ENCODE peak calls at places on chromosome 21, in six cellular contexts. L is kidney, E is uterus, M is hepatocyte, Z is left lung, H is psoas muscle. S is an unnamed sample. For H3K4me1, H3K9me3 and H3K36me3, the result is how much of the 10 kb centered on the place peaks cover.

GRCh38 chr21:14050121-14050520 is 160.6 kb downstream of the LIPI start:
- DNase-seq in M (no peak), H (no peak), Z (no peak), E (no peak), L (no peak), S (no peak)

GRCh38 chr21:16624468-16625102 is 888.3 kb upstream of the CXADR start:
- DNase-seq in E (no peak), L (no peak), Z (no peak), H (no peak), M (no peak), S (no peak)

GRCh38 chr21:17467829-17468228 is 45.0 kb upstream of the CXADR start:
- DNase-seq in E (no peak), L (no peak), M (no peak), H (no peak), Z (no peak), S (no peak)

GRCh38 chr21:32382108-32382601 is 10.7 kb downstream of the URB1 start:
- DNase-seq in L (no peak), E (no peak), M (no peak), H (no peak), Z (no peak), S (no peak)

GRCh38 chr21:29190920-29191319 is 60.5 kb downstream of the MAP3K7CL start:
- DNase-seq in L (no peak), M (no peak), Z (no peak), H (peak), E (no peak), S (no peak)

GRCh38 chr21:43868461-43868860 is 3.4 kb downstream of the AGPAT3 start:
- DNase-seq in E (no peak), H (no peak), L (no peak), M (no peak), Z (peak), S (no peak)

GRCh38 chr21:44612029-44612486 is at the start of gene KRTAP10-8:
- DNase-seq in H (peak), L (peak), Z (peak), E (no peak), M (no peak), S (peak)

GRCh38 chr21:17576080-17576835 is 36.4 kb downstream of the BTG3 start:
- DNase-seq in Z (no peak), L (no peak), H (no peak), E (no peak), M (no peak), S (no peak)

DNA sequence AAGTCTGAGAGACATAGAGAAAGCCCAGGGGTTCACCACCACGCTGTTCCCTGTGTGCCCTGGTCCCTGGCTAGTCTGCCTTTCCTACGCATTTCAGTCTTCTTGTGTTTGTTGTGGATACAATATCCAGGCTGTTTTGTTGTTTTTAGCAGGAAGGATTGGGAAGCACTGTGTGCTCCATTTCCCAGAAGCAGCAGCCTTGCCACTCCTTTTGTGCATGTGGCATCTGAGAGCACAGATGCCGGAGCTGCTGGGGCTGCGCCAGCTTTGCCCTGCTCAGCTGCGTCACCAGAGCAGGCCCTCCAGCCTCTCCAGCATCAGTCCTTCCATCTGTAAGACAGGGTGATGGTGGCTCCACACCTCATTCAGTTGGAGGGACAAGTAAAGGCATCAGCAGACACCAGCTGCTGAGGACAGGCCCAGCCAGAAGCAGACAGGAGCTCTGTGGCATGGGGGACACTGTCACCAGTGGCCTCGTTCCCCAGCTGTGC is 94.4 kb upstream of the COL6A1 start:
- DNase-seq in L (peak), M (no peak), Z (peak), E (no peak), H (peak), S (no peak)
- H3K4me1 ChIP-seq in L (under half), M (under half), Z (under half), E (under half), H (under half), S (under half)

GRCh38 chr21:37594472-37594951 is 227.9 kb downstream of the DYRK1A start:
- DNase-seq in E (no peak), L (no peak), Z (no peak), M (no peak), H (no peak), S (no peak)
- H3K9me3 ChIP-seq in E (under half), L (under half), Z (under half), M (under half), H (under half), S (under half)

GRCh38 chr21:36044056-36044455 is 16.3 kb downstream of the SETD4 start:
- DNase-seq in Z (no peak), L (no peak), H (no peak), M (no peak), E (no peak), S (no peak)

GRCh38 chr21:36041910-36042309 is 18.4 kb downstream of the SETD4 start:
- DNase-seq in M (no peak), H (no peak), E (no peak), Z (no peak), L (no peak), S (no peak)

GRCh38 chr21:36045993-36046392 is 14.3 kb downstream of the SETD4 start:
- DNase-seq in E (no peak), M (no peak), Z (no peak), L (no peak), H (no peak), S (no peak)

GRCh38 chr21:36048357-36048756 is 12.0 kb downstream of the SETD4 start:
- DNase-seq in M (no peak), H (no peak), E (no peak), L (no peak), Z (no peak), S (no peak)

GRCh38 chr21:36047139-36047538 is 13.2 kb downstream of the SETD4 start:
- DNase-seq in L (no peak), Z (no peak), E (no peak), M (no peak), H (no peak), S (no peak)
- H3K36me3 ChIP-seq in L (under half), Z (half or more), E (under half), M (under half), H (half or more), S (half or more)

GRCh38 chr21:38813143-38813542 is 7.4 kb downstream of the ETS2 start:
- DNase-seq in M (no peak), Z (no peak), E (no peak), L (no peak), H (no peak), S (no peak)

GRCh38 chr21:38810034-38810825 is 4.5 kb downstream of the ETS2 start:
- DNase-seq in H (no peak), Z (no peak), E (no peak), L (no peak), M (no peak), S (no peak)

GRCh38 chr21:38811257-38811656 is 5.5 kb downstream of the ETS2 start:
- DNase-seq in E (no peak), H (no peak), M (no peak), Z (no peak), L (no peak), S (no peak)

GRCh38 chr21:38809170-38809878 is 3.6 kb downstream of the ETS2 start:
- DNase-seq in H (no peak), E (no peak), M (no peak), Z (no peak), L (no peak), S (no peak)

GRCh38 chr21:38810826-38811164 is 5.1 kb downstream of the ETS2 start:
- DNase-seq in H (no peak), Z (no peak), L (no peak), M (no peak), E (no peak), S (no peak)
- H3K4me1 ChIP-seq in H (under half), Z (under half), L (under half), M (under half), E (under half), S (half or more)

GRCh38 chr21:30234050-30234449 is 18.2 kb upstream of the CLDN8 start:
- DNase-seq in Z (no peak), M (no peak), L (no peak), H (no peak), E (no peak), S (no peak)
- H3K9me3 ChIP-seq in Z (under half), M (under half), L (under half), H (under half), E (under half), S (under half)

GRCh38 chr21:46001821-46002681 is 20.5 kb downstream of the COL6A1 start:
- DNase-seq in M (no peak), Z (peak), L (peak), H (peak), E (peak), S (no peak)

GRCh38 chr21:46000731-46001641 is 19.4 kb downstream of the COL6A1 start:
- DNase-seq in M (no peak), L (peak), E (peak), H (peak), Z (peak), S (no peak)

GRCh38 chr21:46003575-46004007 is 22.0 kb downstream of the COL6A1 start:
- DNase-seq in Z (peak), E (peak), H (no peak), L (peak), M (no peak), S (no peak)

GRCh38 chr21:46004168-46004861 is 22.7 kb downstream of the COL6A1 start:
- DNase-seq in E (peak), H (no peak), L (no peak), Z (peak), M (no peak), S (no peak)

DNA sequence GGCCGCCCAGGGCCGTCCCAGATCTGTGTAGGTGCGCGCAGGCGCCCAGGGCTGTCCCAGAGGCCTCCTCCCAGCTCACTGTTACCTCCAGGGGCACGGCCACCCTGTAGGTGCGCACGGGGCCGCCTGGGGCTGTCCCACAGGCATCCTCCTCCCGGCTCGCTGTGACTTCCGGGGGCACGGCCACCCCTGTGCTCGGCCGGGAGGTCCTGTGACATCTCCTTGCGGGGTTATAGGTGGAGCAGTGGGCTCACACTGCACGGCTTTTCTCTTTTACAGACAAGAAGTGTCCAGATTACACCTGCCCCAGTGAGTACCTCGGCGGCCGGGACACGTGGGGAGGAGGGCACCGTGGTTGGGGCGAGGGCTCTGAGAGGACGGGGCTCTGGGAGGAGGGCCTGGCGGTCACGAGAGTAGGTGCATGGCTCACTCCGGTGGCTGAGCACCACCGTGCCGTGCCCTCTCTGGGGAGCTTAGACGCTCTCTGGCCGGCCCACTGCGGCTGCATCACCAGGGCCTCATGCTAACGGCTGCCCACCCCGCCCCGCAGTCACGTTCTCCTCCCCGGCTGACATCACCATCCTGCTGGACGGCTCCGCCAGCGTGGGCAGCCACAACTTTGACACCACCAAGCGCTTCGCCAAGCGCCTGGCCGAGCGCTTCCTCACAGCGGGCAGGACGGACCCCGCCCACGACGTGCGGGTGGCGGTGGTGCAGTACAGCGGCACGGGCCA is 21.4 kb downstream of the COL6A1 start:
- DNase-seq in H (peak), M (no peak), L (peak), E (peak), Z (peak), S (no peak)
- H3K36me3 ChIP-seq in H (under half), M (under half), L (under half), E (under half), Z (under half), S (under half)